ENCODE peak calls at places on chromosomes 11 and 22, in five cellular contexts. X is left lung, G is choroid plexus epithelial cell, K is IMR-90, W is NCI-H1436. P is an unnamed sample.

GRCh38 chr11:106152824-106153223 is 75.4 kb downstream of the AASDHPPT start:
- DNase-seq in X (no peak), G (peak), K (peak), W (no peak), P (peak)

GRCh38 chr11:64366751-64367150 is 7.8 kb downstream of the RPS6KA4 start:
- DNase-seq in X (no peak), G (peak), K (peak), W (no peak), P (no peak)

GRCh38 chr11:123286761-123287160 is 91.7 kb upstream of the CLMP start:
- DNase-seq in X (no peak), G (peak), K (peak), W (no peak), P (no peak)

GRCh38 chr22:44973829-44974228 is 36.0 kb downstream of the PHF21B start:
- DNase-seq in X (no peak), G (no peak), K (no peak), W (no peak), P (no peak)

GRCh38 chr11:123822591-123822990 is 16.4 kb upstream of the OR6M1 start:
- DNase-seq in X (no peak), G (no peak), K (no peak), W (no peak), P (no peak)

GRCh38 chr11:69339916-69340565 is 46.1 kb downstream of the MYEOV start:
- DNase-seq in X (no peak), G (no peak), K (no peak), W (no peak), P (no peak)

GRCh38 chr11:17979770-17980371 is 33.0 kb downstream of the SERGEF start:
- DNase-seq in X (no peak), G (peak), K (peak), W (peak), P (peak)

GRCh38 chr11:76653674-76654309 is 16.8 kb downstream of the LRRC32 start:
- DNase-seq in X (no peak), G (peak), K (peak), W (no peak), P (peak)

GRCh38 chr11:126817096-126817495 is 183.5 kb downstream of the KIRREL3 start:
- DNase-seq in X (no peak), G (no peak), K (peak), W (no peak), P (peak)

GRCh38 chr22:45329536-45329936 is 19.8 kb downstream of the FAM118A start:
- DNase-seq in X (peak), G (no peak), K (no peak), W (no peak), P (no peak)

GRCh38 chr11:59801981-59802638 is 8.5 kb downstream of the MRPL16 start:
- DNase-seq in X (no peak), G (peak), K (peak), W (no peak), P (peak)